ENCODE peak calls at places on chromosomes 3 and 15, in nine cellular contexts. A, M, W, O, G, Z, Q, J and B are unnamed samples.
A peak's percentile ranks its signal among the peaks of the same experiment; 100 is the strongest.

GRCh38 chr15:39230205-39230916 is 350.5 kb upstream of the THBS1 start:
- DNase-seq in A (no peak), M (no peak), W (peak; percentile 53), O (peak; percentile 77), G (no peak), Z (no peak), Q (no peak), J (no peak), B (no peak)

GRCh38 chr15:74977599-74977998 is 17.8 kb upstream of the SCAMP5 start:
- DNase-seq in A (peak; percentile 64), M (no peak), W (no peak), O (no peak), G (no peak), Z (no peak), Q (no peak), J (no peak), B (no peak)

GRCh38 chr15:34883633-34884032 is 85.9 kb downstream of the AQR start:
- DNase-seq in A (peak; percentile 25), M (no peak), W (peak; percentile 12), O (no peak), G (no peak), Z (no peak), Q (no peak), J (no peak), B (no peak)

GRCh38 chr3:11558002-11558401 is 85.7 kb downstream of the VGLL4 start:
- DNase-seq in A (peak; percentile 95), M (no peak), W (peak; percentile 74), O (peak; percentile 35), G (no peak), Z (no peak), Q (no peak), J (no peak), B (no peak)

GRCh38 chr15:75037685-75038084 is 14.3 kb downstream of the PPCDC start:
- DNase-seq in A (no peak), M (no peak), W (peak; percentile 13), O (peak; percentile 65), G (no peak), Z (no peak), Q (no peak), J (no peak), B (no peak)

GRCh38 chr15:96115642-96116041 is 214.9 kb upstream of the NR2F2 start:
- DNase-seq in A (peak; percentile 63), M (no peak), W (peak; percentile 81), O (peak; percentile 66), G (no peak), Z (no peak), Q (no peak), J (no peak), B (no peak)

GRCh38 chr3:57896046-57896445 is 112.2 kb upstream of the FLNB start:
- DNase-seq in A (no peak), M (peak; percentile 44), W (no peak), O (no peak), G (no peak), Z (no peak), Q (no peak), J (no peak), B (no peak)

GRCh38 chr3:4729061-4729973 is 236.2 kb downstream of the ITPR1 start:
- DNase-seq in A (no peak), M (no peak), W (no peak), O (no peak), G (no peak), Z (no peak), Q (no peak), J (no peak), B (no peak)

GRCh38 chr3:37580237-37580636 is 281.4 kb upstream of the CTDSPL start:
- DNase-seq in A (peak; percentile 2), M (no peak), W (no peak), O (no peak), G (no peak), Z (no peak), Q (no peak), J (no peak), B (peak; percentile 85)

GRCh38 chr3:3699816-3700633 is 99.2 kb upstream of the LRRN1 start:
- DNase-seq in A (no peak), M (no peak), W (no peak), O (no peak), G (no peak), Z (no peak), Q (no peak), J (no peak), B (no peak)

GRCh38 chr3:150286390-150287147 is 121.5 kb upstream of the TSC22D2 start:
- DNase-seq in A (peak; percentile 56), M (peak; percentile 15), W (peak; percentile 33), O (peak; percentile 71), G (peak; percentile 6), Z (peak; percentile 40), Q (peak; percentile 11), J (no peak), B (no peak)

GRCh38 chr3:46947981-46948791 is 28.4 kb downstream of the CCDC12 start:
- DNase-seq in A (peak; percentile 28), M (no peak), W (no peak), O (peak; percentile 66), G (peak; percentile 87), Z (no peak), Q (no peak), J (peak; percentile 88), B (peak; percentile 64)

GRCh38 chr3:151130437-151130836 is 45.0 kb downstream of the MED12L start:
- DNase-seq in A (no peak), M (no peak), W (no peak), O (no peak), G (no peak), Z (no peak), Q (no peak), J (no peak), B (no peak)

GRCh38 chr3:73955671-73956070 is 330.9 kb upstream of the PDZRN3 start:
- DNase-seq in A (no peak), M (peak; percentile 96), W (no peak), O (no peak), G (no peak), Z (no peak), Q (no peak), J (no peak), B (no peak)

GRCh38 chr3:105827959-105828358 is 40.9 kb downstream of the CBLB start:
- DNase-seq in A (peak; percentile 90), M (no peak), W (peak; percentile 90), O (peak; percentile 93), G (no peak), Z (peak; percentile 51), Q (no peak), J (peak; percentile 46), B (peak; percentile 68)

GRCh38 chr15:76075060-76075459 is 15.3 kb downstream of the TMEM266 start:
- DNase-seq in A (no peak), M (no peak), W (no peak), O (no peak), G (no peak), Z (no peak), Q (no peak), J (no peak), B (no peak)

GRCh38 chr15:38554354-38554753 is 10.3 kb downstream of the RASGRP1 start:
- DNase-seq in A (no peak), M (no peak), W (peak; percentile 38), O (no peak), G (no peak), Z (no peak), Q (no peak), J (no peak), B (no peak)

GRCh38 chr3:16484216-16484615 is 29.3 kb downstream of the RFTN1 start:
- DNase-seq in A (peak; percentile 95), M (no peak), W (peak; percentile 99), O (peak; percentile 97), G (no peak), Z (peak; percentile 65), Q (no peak), J (no peak), B (no peak)

GRCh38 chr15:66595332-66595731 is 29.5 kb upstream of the LCTL start:
- DNase-seq in A (no peak), M (no peak), W (no peak), O (no peak), G (no peak), Z (no peak), Q (no peak), J (no peak), B (no peak)

GRCh38 chr3:113148307-113148703 is 63.1 kb upstream of the BOC start:
- DNase-seq in A (no peak), M (peak; percentile 29), W (no peak), O (no peak), G (no peak), Z (no peak), Q (no peak), J (peak; percentile 47), B (no peak)

GRCh38 chr15:63922551-63923315 is 89.0 kb upstream of the HERC1 start:
- DNase-seq in A (no peak), M (no peak), W (no peak), O (no peak), G (no peak), Z (no peak), Q (no peak), J (no peak), B (no peak)

GRCh38 chr3:195007794-195008193 is 263.2 kb downstream of the XXYLT1 start:
- DNase-seq in A (no peak), M (no peak), W (no peak), O (no peak), G (peak; percentile 63), Z (no peak), Q (no peak), J (no peak), B (no peak)

GRCh38 chr15:60115579-60116415 is 111.7 kb downstream of the FOXB1 start:
- DNase-seq in A (peak; percentile 33), M (no peak), W (peak; percentile 32), O (peak; percentile 55), G (no peak), Z (no peak), Q (no peak), J (no peak), B (no peak)